ENCODE peak calls at places on chromosomes 6 and 20, in four cellular contexts. Y is GM12878, X is stomach, S is transverse colon. R is an unnamed sample.
A peak's percentile ranks its signal among the peaks of the same experiment; 100 is the strongest.

GRCh38 chr6:30163090-30163917 is at the start of gene TRIM15:
- DNase-seq in Y (no peak), X (no peak), S (peak; percentile 89), R (no peak)

GRCh38 chr20:3935956-3936340 is 46.8 kb downstream of the PANK2 start:
- DNase-seq in Y (no peak), S (no peak), X (no peak), R (no peak)

GRCh38 chr6:31031095-31031494 is 20.8 kb downstream of the MUC22 start:
- DNase-seq in S (no peak), Y (no peak), X (no peak), R (no peak)

GRCh38 chr20:35953411-35954199 is 697 bp downstream of the SCAND1 start:
- DNase-seq in S (peak; percentile 60), Y (no peak), X (peak; percentile 61), R (peak; percentile 43)

GRCh38 chr20:50399917-50400704 is 110.1 kb upstream of the PTPN1 start:
- DNase-seq in S (no peak), X (peak; percentile 71), Y (no peak), R (peak; percentile 81)

GRCh38 chr6:105714846-105715245 is 312.0 kb upstream of the PREP start:
- DNase-seq in X (no peak), S (no peak), Y (no peak), R (no peak)

GRCh38 chr20:20564279-20564678 is 148.2 kb downstream of the RALGAPA2 start:
- DNase-seq in X (no peak), S (no peak), Y (no peak), R (no peak)

GRCh38 chr20:62088258-62089127 is 22.8 kb upstream of the TAF4 start:
- DNase-seq in X (no peak), Y (no peak), S (peak; percentile 34), R (no peak)

GRCh38 chr6:33628401-33628964 is 7.4 kb downstream of the ITPR3 start:
- DNase-seq in S (peak; percentile 64), Y (no peak), X (no peak), R (no peak)

GRCh38 chr6:125670586-125670985 is 78.8 kb upstream of the HEY2 start:
- DNase-seq in X (no peak), S (no peak), Y (no peak), R (no peak)

GRCh38 chr6:19465760-19466159 is 371.4 kb upstream of the ID4 start:
- DNase-seq in Y (no peak), S (no peak), X (no peak), R (no peak)

GRCh38 chr6:1622851-1623768 is 13.4 kb downstream of the FOXC1 start:
- DNase-seq in S (no peak), X (peak; percentile 23), Y (no peak), R (no peak)

GRCh38 chr20:15297059-15297875 is 959.9 kb upstream of the FLRT3 start:
- DNase-seq in S (no peak), Y (no peak), X (peak; percentile 74), R (no peak)

GRCh38 chr6:121413831-121414368 is 21.5 kb upstream of the GJA1 start:
- DNase-seq in Y (no peak), X (no peak), S (no peak), R (no peak)

GRCh38 chr20:17622851-17623508 is 53.1 kb downstream of the DSTN start:
- DNase-seq in X (no peak), Y (no peak), S (no peak), R (no peak)

GRCh38 chr20:17620371-17621228 is 50.7 kb downstream of the DSTN start:
- DNase-seq in X (peak; percentile 21), S (peak; percentile 7), Y (no peak), R (peak; percentile 20)

GRCh38 chr20:17624070-17624469 is 54.2 kb downstream of the DSTN start:
- DNase-seq in S (no peak), Y (no peak), X (no peak), R (no peak)

GRCh38 chr20:17621229-17621968 is 51.5 kb downstream of the DSTN start:
- DNase-seq in Y (no peak), S (peak; percentile 4), X (peak; percentile 51), R (no peak)

DNA sequence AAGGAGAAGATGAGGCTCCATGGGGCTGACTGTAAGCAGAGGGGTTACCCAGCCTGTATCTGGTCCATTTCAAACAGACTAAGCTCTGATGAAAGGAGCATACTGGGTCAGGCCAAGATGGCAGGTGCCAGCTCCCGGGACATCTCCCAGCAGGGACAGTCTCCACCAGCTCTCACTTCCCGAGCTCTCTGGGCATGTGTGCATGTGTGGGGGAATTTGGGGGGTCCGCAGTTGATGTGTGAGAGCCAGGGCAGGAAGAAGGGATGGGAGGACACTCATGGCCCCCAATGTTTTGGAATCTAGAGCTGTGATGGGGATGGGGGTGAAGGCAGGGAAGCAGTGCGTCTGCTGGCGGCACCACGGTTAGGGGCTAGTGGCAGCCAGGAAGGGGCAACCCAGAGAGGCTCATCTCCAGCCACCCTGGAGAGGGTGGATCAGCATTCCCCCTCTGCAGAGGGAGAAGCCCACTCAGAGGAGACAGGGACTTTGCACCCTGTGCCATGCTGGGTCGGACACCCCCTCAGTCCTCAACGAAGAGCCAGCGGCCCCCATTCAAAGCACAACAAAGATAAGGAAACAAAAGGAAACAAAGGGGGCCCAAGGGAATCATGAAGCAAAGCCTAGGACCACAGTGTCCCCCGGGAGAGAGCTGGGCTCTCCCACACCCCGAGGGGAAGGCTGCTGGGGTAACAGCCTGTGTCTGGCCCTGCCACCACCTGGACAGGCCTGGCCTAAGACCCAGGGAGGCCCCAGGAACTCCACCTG is 52.4 kb downstream of the DSTN start:
- DNase-seq in S (peak; percentile 3), X (peak; percentile 21), Y (no peak), R (no peak)
- TF ChIP-seq CTCF in S (no peak), X (no peak), Y (no peak), R (no peak)

DNA sequence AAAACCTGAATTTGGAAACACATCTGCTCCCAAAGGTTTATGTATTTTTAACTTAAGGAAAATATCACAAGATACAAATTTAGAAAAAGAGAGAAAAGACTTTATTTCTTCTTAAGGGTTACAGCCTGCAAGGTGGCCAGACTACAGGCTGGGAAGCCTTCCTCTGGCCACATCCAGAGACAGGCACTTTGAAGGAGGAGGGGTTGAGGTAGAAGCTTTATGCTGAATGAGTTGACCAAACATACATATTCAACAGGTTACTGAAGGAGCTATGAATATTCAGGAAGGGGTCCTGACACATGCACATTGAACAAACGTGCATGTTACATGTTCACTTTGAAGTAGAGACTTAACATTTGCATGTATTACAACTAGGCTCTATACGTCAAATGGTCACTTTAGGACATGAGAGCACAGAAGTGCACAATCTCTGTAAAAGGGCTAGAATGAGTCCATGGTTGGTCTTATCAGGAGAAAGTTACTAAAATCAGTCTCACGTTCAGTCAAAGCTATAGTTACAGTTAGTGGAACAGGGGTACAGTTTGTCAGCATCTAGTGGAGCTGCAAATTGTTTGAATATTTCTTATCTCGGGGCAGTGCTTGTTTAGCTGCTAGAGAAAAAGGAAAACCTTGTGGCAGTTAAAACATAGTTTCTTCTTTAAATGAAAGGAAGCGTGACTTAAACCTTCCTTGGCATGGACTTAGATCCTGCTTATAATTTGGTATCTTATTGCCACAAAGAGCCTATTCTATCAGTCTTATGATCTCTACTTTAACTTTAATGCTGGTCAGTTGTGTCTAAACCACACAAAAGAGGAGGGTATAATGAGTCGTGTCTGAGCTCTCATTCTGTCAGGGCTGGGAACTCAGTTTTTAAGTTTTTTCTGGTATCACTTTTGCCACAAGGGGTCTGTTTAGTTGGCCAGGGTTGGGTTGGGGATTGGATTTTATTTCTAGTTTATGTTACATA is 4.6 kb upstream of the ZSCAN9 start:
- DNase-seq in S (no peak), X (no peak), Y (no peak), R (no peak)
- TF ChIP-seq POLR2AphosphoS5 in S (no peak), X (no peak), Y (no peak), R (no peak)

DNA sequence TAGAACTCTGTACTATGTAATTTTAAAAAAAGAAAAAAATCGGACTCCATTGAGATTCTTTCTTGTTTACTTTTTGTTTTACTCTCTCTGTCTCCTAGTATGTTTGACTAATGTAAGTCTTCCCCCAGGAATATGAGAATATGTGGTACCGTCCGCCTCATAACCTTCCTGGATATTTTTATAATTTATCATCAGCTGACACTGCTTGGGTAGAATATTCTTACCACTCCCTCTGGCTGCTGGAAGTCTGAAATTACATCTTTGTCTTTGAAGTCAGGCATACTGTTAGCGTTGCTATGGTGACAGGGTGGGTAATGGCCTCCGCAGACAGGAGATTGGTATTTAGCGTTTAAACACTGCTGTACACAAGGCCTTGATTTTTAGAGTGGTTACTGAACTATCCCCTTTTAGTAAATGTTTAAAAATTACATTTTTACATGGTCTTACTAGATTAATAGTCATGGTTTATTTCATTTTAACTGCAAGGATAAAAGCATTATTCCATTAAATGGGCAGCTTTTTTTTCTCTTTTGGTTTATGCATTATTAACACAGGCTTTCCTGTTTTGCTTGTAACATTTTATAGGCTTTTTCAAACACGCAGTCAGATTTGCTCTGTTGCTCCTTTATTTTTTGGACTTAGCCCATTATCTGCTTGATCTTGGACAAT is 176.4 kb downstream of the ARID1B start:
- DNase-seq in X (no peak), Y (no peak), S (no peak), R (no peak)
- H3K4me3 ChIP-seq in X (no peak overlapping the region), Y (no peak overlapping the region), S (no peak overlapping the region), R (no peak overlapping the region)

GRCh38 chr6:79047072-79047471 is 31.0 kb downstream of the PHIP start:
- DNase-seq in S (no peak), X (no peak), Y (no peak), R (no peak)

GRCh38 chr6:79045966-79046365 is 32.1 kb downstream of the PHIP start:
- DNase-seq in X (no peak), S (no peak), Y (no peak), R (no peak)

GRCh38 chr6:79042088-79042798 is 35.8 kb downstream of the PHIP start:
- DNase-seq in S (no peak), Y (peak; percentile 15), X (no peak), R (no peak)

GRCh38 chr6:79040083-79040482 is 38.0 kb downstream of the PHIP start:
- DNase-seq in S (no peak), Y (no peak), X (no peak), R (no peak)

DNA sequence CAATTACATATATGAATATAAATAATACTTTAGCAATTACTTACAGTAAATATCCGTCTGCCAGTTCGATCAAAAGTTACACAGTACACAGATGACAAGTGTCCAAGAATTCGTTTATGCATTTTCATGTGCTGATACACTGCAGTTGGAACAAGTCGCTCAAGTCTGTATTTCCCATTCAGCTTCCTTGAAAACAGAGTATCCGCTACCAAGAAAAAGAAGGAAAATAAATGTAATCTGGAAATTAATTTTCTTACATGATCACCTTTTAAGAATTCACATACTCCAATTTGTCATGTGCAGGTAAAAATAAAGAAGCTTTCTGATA is 35.3 kb downstream of the PHIP start:
- DNase-seq in Y (no peak), S (no peak), X (no peak), R (no peak)
- TF ChIP-seq CTCF in Y (no peak), S (no peak), X (no peak), R (no peak)

R was measured in upper lobe of left lung.